ENCODE peak calls at places on chromosomes 11 and 22, in four cellular contexts. One of them, this sample, is unnamed.

GRCh38 chr11:122137081-122137793 is 21.2 kb upstream of the BLID start:
- DNase-seq in H1: no peak
- DNase-seq in astrocyte of the spinal cord: peak; percentile 91
- DNase-seq in neural progenitor cell: no peak
- DNase-seq in this sample: no peak

GRCh38 chr11:128565881-128566280 is 21.5 kb downstream of the ETS1 start:
- DNase-seq in H1: no peak
- DNase-seq in astrocyte of the spinal cord: no peak
- DNase-seq in neural progenitor cell: no peak
- DNase-seq in this sample: no peak

GRCh38 chr11:62560566-62561103 is 13.1 kb downstream of the EEF1G start:
- DNase-seq in H1: peak; percentile 89
- DNase-seq in astrocyte of the spinal cord: peak; percentile 97
- DNase-seq in neural progenitor cell: peak; percentile 91
- DNase-seq in this sample: no peak

GRCh38 chr11:115042002-115042401 is 363.7 kb downstream of the NXPE2 start:
- DNase-seq in H1: no peak
- DNase-seq in astrocyte of the spinal cord: no peak
- DNase-seq in neural progenitor cell: no peak
- DNase-seq in this sample: no peak

GRCh38 chr11:16456366-16456765 is 100.0 kb upstream of the SOX6 start:
- DNase-seq in H1: no peak
- DNase-seq in astrocyte of the spinal cord: no peak
- DNase-seq in neural progenitor cell: no peak
- DNase-seq in this sample: no peak

GRCh38 chr11:64717268-64717578 is 5.8 kb downstream of the NRXN2 start:
- DNase-seq in H1: no peak
- DNase-seq in astrocyte of the spinal cord: no peak
- DNase-seq in neural progenitor cell: no peak
- DNase-seq in this sample: no peak

GRCh38 chr11:70397336-70397982 is 870 bp upstream of the CTTN start:
- DNase-seq in H1: peak; percentile 60
- DNase-seq in astrocyte of the spinal cord: no peak
- DNase-seq in neural progenitor cell: peak; percentile 46
- DNase-seq in this sample: no peak

GRCh38 chr22:47225080-47225930 is 462.9 kb downstream of the TBC1D22A start:
- DNase-seq in H1: peak; percentile 3
- DNase-seq in astrocyte of the spinal cord: no peak
- DNase-seq in neural progenitor cell: no peak
- DNase-seq in this sample: peak; percentile 65

GRCh38 chr22:46293591-46294260 is 2.9 kb upstream of the GTSE1 start:
- DNase-seq in H1: no peak
- DNase-seq in astrocyte of the spinal cord: peak; percentile 59
- DNase-seq in neural progenitor cell: no peak
- DNase-seq in this sample: no peak

GRCh38 chr11:66438009-66438503 is 592 bp downstream of the MRPL11 start:
- DNase-seq in H1: no peak
- DNase-seq in astrocyte of the spinal cord: no peak
- DNase-seq in neural progenitor cell: peak; percentile 11
- DNase-seq in this sample: no peak

DNA sequence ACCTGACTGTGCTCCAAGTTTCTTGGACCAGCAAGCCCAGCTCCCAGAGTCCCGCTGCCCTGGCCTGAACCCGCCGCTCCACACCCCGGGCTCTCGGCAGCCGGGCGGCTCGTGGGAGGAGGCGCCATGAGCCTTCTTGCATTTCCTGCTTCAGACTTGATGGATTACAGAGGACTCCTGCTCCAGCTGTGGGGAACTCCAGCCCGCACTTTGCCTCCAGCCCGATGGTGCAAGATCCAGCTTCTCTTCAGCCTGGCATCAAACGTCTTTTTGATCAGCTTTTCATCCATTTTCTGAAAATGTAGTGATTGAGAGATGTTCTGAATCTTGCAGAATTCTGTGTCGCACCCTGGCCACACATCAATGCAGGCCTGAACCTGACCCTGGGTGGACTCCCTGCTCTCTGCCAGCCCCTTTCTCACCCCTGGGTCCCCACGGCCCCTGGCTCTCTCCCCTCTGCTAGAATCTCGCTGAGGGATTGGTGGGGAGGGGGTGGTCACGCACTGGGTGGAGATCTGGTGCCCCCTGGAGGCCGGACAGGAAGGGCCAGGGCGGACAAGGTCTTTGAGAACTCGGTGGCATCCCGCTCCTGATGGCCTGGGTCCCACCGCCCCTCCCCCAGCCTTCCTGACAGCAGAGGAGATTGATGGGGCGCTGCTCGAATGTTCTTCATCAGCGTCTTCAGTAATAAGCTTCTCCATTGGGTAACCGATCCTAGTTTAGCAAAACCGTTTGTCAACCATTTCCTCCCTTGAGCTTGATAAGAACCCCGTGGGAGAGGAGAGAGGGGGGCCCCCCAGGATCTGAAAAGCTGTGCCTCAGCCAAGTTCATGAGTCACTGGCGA is 12.1 kb upstream of the NFAM1 start:
- DNase-seq in H1: peak; percentile 97
- DNase-seq in astrocyte of the spinal cord: peak; percentile 87
- DNase-seq in neural progenitor cell: peak; percentile 91
- DNase-seq in this sample: no peak
- TF ChIP-seq CTCF in H1: peak; percentile 91
- TF ChIP-seq CTCF in astrocyte of the spinal cord: peak; percentile 79
- TF ChIP-seq CTCF in neural progenitor cell: peak; percentile 93
- TF ChIP-seq CTCF in this sample: peak; percentile 48

GRCh38 chr11:130449996-130450419 is 1.6 kb downstream of the ADAMTS15 start:
- DNase-seq in H1: peak; percentile 93
- DNase-seq in astrocyte of the spinal cord: peak; percentile 88
- DNase-seq in neural progenitor cell: peak; percentile 90
- DNase-seq in this sample: no peak
- TF ChIP-seq CTCF in H1: peak; percentile 90
- TF ChIP-seq CTCF in astrocyte of the spinal cord: peak; percentile 77
- TF ChIP-seq CTCF in neural progenitor cell: peak; percentile 66
- TF ChIP-seq CTCF in this sample: no peak

GRCh38 chr11:35365395-35365794 is 54.0 kb downstream of the SLC1A2 start:
- DNase-seq in H1: no peak
- DNase-seq in astrocyte of the spinal cord: no peak
- DNase-seq in neural progenitor cell: no peak
- DNase-seq in this sample: no peak

GRCh38 chr11:35365961-35366360 is 53.4 kb downstream of the SLC1A2 start:
- DNase-seq in H1: no peak
- DNase-seq in astrocyte of the spinal cord: no peak
- DNase-seq in neural progenitor cell: no peak
- DNase-seq in this sample: no peak

GRCh38 chr11:35364101-35364780 is 55.1 kb downstream of the SLC1A2 start:
- DNase-seq in H1: no peak
- DNase-seq in astrocyte of the spinal cord: peak; percentile 90
- DNase-seq in neural progenitor cell: peak; percentile 13
- DNase-seq in this sample: no peak

GRCh38 chr11:35366798-35367197 is 52.6 kb downstream of the SLC1A2 start:
- DNase-seq in H1: no peak
- DNase-seq in astrocyte of the spinal cord: no peak
- DNase-seq in neural progenitor cell: no peak
- DNase-seq in this sample: no peak

DNA sequence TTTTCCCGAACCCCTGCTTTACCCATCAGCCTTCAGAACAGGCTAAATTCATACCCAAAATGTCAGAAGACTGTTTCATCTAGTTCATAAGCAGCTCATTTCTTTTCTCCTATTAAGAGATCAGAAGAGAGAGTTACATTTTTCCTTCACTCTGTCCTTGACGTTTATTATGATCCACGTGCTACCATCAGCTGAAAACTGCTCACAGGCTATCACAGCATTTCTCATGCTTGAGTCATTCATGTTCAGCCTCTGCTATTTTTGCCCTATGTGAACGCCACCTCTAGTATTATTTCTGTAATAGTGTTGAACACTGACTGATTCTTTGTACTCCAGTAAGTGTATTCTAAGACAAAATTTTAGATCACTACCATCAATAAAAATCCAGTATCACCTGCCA is 51.9 kb downstream of the SLC1A2 start:
- DNase-seq in H1: no peak
- DNase-seq in astrocyte of the spinal cord: peak; percentile 75
- DNase-seq in neural progenitor cell: no peak
- DNase-seq in this sample: no peak
- TF ChIP-seq CTCF in H1: no peak
- TF ChIP-seq CTCF in astrocyte of the spinal cord: no peak
- TF ChIP-seq CTCF in neural progenitor cell: no peak
- TF ChIP-seq CTCF in this sample: no peak

GRCh38 chr11:3046190-3046589 is 11.0 kb downstream of the CARS1 start:
- DNase-seq in H1: no peak
- DNase-seq in astrocyte of the spinal cord: no peak
- DNase-seq in neural progenitor cell: peak; percentile 46
- DNase-seq in this sample: no peak
- TF ChIP-seq CTCF in H1: peak; percentile 64
- TF ChIP-seq CTCF in astrocyte of the spinal cord: peak; percentile 46
- TF ChIP-seq CTCF in neural progenitor cell: peak; percentile 46
- TF ChIP-seq CTCF in this sample: no peak

DNA sequence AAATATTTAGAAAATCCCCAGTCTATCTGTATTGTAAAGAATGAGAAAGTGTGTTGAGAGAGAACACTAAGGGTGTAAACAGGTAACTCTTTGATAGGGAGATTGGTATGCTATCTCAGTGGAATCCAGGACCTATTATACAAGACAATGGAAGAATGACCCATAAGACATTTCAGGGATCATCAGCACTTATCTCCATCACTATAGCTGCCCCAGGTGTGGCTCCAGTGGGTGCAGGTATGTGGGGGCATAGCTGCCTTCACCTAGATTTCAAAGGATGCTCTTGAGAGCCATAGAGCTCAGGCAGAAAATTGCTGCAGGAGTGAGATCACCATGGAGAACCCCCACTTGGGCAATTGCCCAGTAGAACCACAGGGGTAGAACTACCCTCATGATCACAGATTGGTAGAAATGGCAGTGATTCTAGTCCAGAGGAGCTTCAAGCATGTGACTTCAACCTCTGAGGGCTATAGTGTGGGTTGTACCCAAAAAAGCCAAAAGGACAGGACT is 252.3 kb upstream of the TBCEL start:
- DNase-seq in H1: peak; percentile 47
- DNase-seq in astrocyte of the spinal cord: no peak
- DNase-seq in neural progenitor cell: no peak
- DNase-seq in this sample: peak; percentile 75
- TF ChIP-seq CTCF in H1: no peak
- TF ChIP-seq CTCF in astrocyte of the spinal cord: no peak
- TF ChIP-seq CTCF in neural progenitor cell: no peak
- TF ChIP-seq CTCF in this sample: no peak

DNA sequence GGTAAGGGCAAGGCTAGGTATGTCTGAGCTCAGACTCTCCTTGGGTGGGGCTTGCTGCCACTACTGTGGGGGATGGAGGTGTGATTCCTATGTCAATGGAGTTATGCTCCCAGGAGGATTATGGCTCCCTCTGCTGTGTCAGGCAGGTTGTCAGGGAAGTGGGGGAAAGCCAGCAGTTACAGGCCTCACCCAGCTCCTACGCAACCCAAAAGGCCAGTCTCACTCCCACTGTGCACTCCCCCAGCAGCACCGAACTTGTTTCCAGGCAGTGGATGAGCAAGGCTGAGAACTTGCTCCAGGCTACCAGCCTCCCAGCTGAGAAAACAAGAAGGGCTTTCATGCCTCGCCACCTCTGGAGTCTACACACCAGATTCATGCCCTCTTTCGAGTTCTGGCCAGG is 18.2 kb downstream of the C11orf91 start:
- DNase-seq in H1: no peak
- DNase-seq in astrocyte of the spinal cord: peak; percentile 48
- DNase-seq in neural progenitor cell: no peak
- DNase-seq in this sample: no peak
- TF ChIP-seq CTCF in H1: peak; percentile 49
- TF ChIP-seq CTCF in astrocyte of the spinal cord: peak; percentile 45
- TF ChIP-seq CTCF in neural progenitor cell: peak; percentile 9
- TF ChIP-seq CTCF in this sample: no peak

DNA sequence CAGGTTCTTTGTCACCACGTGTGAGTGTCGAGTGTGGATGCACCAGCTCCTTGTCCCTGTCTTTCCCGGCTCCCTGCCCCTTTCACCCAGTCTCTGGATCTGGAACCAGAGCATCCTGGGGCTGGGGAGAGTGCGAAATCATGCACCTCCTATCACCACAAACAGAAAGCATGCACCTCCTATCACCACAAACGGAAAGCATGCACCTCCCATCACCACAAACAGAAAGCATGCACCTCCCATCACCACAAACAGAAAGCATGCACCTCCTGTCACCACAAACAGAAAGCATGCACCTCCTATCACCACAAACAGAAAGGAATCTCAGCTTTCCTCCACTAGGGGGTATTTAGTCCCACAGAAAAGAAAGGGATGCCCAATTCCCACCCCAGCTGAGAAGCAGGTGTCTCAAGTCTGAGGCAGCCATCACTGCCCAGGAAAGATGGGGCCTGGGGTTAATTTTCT is 5.9 kb upstream of the GLB1L3 start:
- DNase-seq in H1: no peak
- DNase-seq in astrocyte of the spinal cord: no peak
- DNase-seq in neural progenitor cell: peak; percentile 52
- DNase-seq in this sample: no peak
- TF ChIP-seq CTCF in H1: peak; percentile 60
- TF ChIP-seq CTCF in astrocyte of the spinal cord: peak; percentile 18
- TF ChIP-seq CTCF in neural progenitor cell: peak; percentile 47
- TF ChIP-seq CTCF in this sample: no peak

GRCh38 chr11:101434241-101434640 is 149.6 kb downstream of the TRPC6 start:
- DNase-seq in H1: no peak
- DNase-seq in astrocyte of the spinal cord: no peak
- DNase-seq in neural progenitor cell: no peak
- DNase-seq in this sample: no peak

GRCh38 chr11:101430236-101430635 is 153.6 kb downstream of the TRPC6 start:
- DNase-seq in H1: no peak
- DNase-seq in astrocyte of the spinal cord: no peak
- DNase-seq in neural progenitor cell: no peak
- DNase-seq in this sample: no peak

GRCh38 chr11:101429708-101430107 is 154.1 kb downstream of the TRPC6 start:
- DNase-seq in H1: no peak
- DNase-seq in astrocyte of the spinal cord: no peak
- DNase-seq in neural progenitor cell: no peak
- DNase-seq in this sample: no peak

DNA sequence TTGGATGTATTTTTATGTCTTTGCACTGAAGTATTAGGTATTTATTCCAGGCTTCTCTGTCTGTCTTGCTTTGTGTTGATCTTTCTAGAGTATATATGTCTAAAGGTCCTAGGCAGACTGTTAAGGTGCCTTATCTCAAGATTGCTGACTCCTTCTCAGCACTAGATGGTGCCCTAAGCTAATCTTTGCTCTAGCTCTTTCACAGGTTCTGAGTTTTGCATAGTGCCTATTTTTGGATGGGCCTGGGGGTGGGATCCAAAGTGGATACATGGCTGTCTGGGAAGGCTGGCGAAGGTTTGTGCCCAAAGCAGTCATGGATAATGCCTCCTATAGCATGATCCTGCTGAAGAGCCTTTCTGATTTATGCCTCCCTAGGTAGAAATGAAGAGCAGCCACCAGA is 154.9 kb downstream of the TRPC6 start:
- DNase-seq in H1: no peak
- DNase-seq in astrocyte of the spinal cord: no peak
- DNase-seq in neural progenitor cell: peak; percentile 57
- DNase-seq in this sample: no peak
- TF ChIP-seq CTCF in H1: peak; percentile 72
- TF ChIP-seq CTCF in astrocyte of the spinal cord: peak; percentile 46
- TF ChIP-seq CTCF in neural progenitor cell: peak; percentile 73
- TF ChIP-seq CTCF in this sample: no peak

GRCh38 chr11:7089328-7090251 is 792 bp downstream of the RBMXL2 start:
- DNase-seq in H1: no peak
- DNase-seq in astrocyte of the spinal cord: no peak
- DNase-seq in neural progenitor cell: no peak
- DNase-seq in this sample: no peak

GRCh38 chr11:7088921-7089320 is at the start of gene RBMXL2:
- DNase-seq in H1: no peak
- DNase-seq in astrocyte of the spinal cord: no peak
- DNase-seq in neural progenitor cell: no peak
- DNase-seq in this sample: no peak
- TF ChIP-seq CTCF in H1: peak; percentile 6
- TF ChIP-seq CTCF in astrocyte of the spinal cord: no peak
- TF ChIP-seq CTCF in neural progenitor cell: no peak
- TF ChIP-seq CTCF in this sample: no peak